ENCODE peak calls at places on chromosomes 4 and X, in four cellular contexts. E is fibroblast of mammary gland, D is RWPE1, P is ovary. O is an unnamed sample.

GRCh38 chrX:147550217-147550616 is 361.5 kb upstream of the FMR1 start:
- DNase-seq in E (no peak), D (no peak), P (no peak), O (no peak)

GRCh38 chr4:52001616-52002015 is 18.5 kb downstream of the LRRC66 start:
- DNase-seq in E (peak; percentile 12), D (peak; percentile 64), P (no peak), O (no peak)

GRCh38 chrX:118652717-118653116 is 74.7 kb upstream of the IL13RA1 start:
- DNase-seq in E (peak; percentile 83), D (no peak), P (no peak), O (no peak)

GRCh38 chrX:152428089-152428488 is 23.0 kb downstream of the GABRA3 start:
- DNase-seq in E (no peak), D (no peak), P (no peak), O (no peak)

GRCh38 chrX:42432552-42432951 is 345.4 kb downstream of the PPP1R2C start:
- DNase-seq in E (no peak), D (no peak), P (no peak), O (no peak)

GRCh38 chrX:23782863-23783568 is at the start of gene SAT1:
- DNase-seq in E (peak; percentile 90), D (peak; percentile 82), P (peak; percentile 95), O (peak; percentile 92)

GRCh38 chrX:45749375-45749774 is 548.7 kb upstream of the DIPK2B start:
- DNase-seq in E (peak; percentile 45), D (no peak), P (peak; percentile 24), O (no peak)

GRCh38 chr4:40916880-40917279 is 167.1 kb downstream of the NSUN7 start:
- DNase-seq in E (peak; percentile 57), D (no peak), P (peak; percentile 35), O (no peak)

GRCh38 chr4:140703463-140703862 is 52.7 kb downstream of the TBC1D9 start:
- DNase-seq in E (peak; percentile 41), D (no peak), P (no peak), O (no peak)

GRCh38 chrX:106247162-106247561 is 79.1 kb downstream of the PWWP3B start:
- DNase-seq in E (peak; percentile 58), D (no peak), P (no peak), O (no peak)

GRCh38 chr4:87399954-87400353 is 9.0 kb upstream of the HSD17B11 start:
- DNase-seq in E (no peak), D (no peak), P (no peak), O (no peak)

GRCh38 chrX:13081385-13082285 is 37.2 kb upstream of the FAM9C start:
- DNase-seq in E (no peak), D (no peak), P (no peak), O (no peak)

GRCh38 chrX:150012647-150013046 is 74.4 kb upstream of the EOLA2 start:
- DNase-seq in E (no peak), D (no peak), P (no peak), O (no peak)

GRCh38 chrX:10769696-10770619 is 149.6 kb upstream of the MID1 start:
- DNase-seq in E (peak; percentile 57), D (no peak), P (peak; percentile 19), O (peak; percentile 26)

GRCh38 chr4:6746721-6747689 is 31.0 kb downstream of the BLOC1S4 start:
- DNase-seq in E (peak; percentile 13), D (no peak), P (no peak), O (no peak)

GRCh38 chrX:104486691-104487090 is 79.3 kb upstream of the IL1RAPL2 start:
- DNase-seq in E (no peak), D (no peak), P (no peak), O (no peak)

DNA sequence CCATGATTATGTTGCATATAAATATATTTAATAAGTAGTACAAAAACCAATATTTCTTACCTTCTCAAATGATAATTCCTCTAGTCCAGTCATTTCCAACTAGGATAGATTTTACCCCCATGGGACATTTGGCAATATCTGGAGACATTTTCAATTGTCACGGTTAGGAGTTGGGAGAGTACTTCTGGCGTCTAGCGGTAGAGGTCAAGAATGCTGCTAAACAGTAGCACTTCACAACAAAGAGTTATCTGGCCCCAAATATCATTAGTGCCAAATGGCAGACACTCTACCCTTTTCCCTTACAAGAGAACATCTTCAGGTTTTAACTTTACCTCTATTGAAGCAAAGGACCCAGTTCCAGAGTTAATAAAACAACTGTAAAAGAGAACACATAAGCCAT is 168.1 kb downstream of the FAT4 start:
- DNase-seq in E (no peak), D (no peak), P (no peak), O (no peak)
- TF ChIP-seq CTCF in E (no peak), D (no peak), P (no peak), O (no peak)

GRCh38 chrX:66698273-66699204 is 59.7 kb upstream of the EDA2R start:
- DNase-seq in E (no peak), D (no peak), P (no peak), O (no peak)
- TF ChIP-seq CTCF in E (no peak), D (no peak), P (no peak), O (no peak)

DNA sequence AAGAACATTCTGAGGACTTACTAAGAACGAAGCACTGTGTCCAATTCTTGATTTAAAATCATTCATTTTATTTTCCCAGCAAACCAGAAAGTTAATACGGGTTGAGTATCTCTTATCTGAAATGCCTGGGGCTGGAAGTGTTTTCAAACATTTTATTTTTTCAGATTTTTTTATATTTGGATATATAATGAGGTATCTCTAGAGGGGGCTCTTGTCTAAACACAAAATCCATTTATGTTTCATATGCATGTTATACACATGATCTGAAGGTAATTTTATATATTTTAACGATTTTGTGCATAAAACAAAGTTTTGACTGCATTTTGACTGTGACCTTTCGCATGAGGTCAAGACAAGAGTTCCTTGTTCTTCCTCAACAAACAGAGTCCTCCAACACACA is 320.9 kb downstream of the ASMT start:
- DNase-seq in E (no peak), D (no peak), P (no peak), O (no peak)
- TF ChIP-seq CTCF in E (no peak), D (no peak), P (no peak), O (no peak)

GRCh38 chrX:100642296-100642695 is 1.7 kb upstream of the SRPX2 start:
- DNase-seq in E (no peak), D (no peak), P (no peak), O (no peak)

GRCh38 chrX:100635040-100635439 is 1.6 kb downstream of the TSPAN6 start:
- DNase-seq in E (no peak), D (no peak), P (no peak), O (no peak)

GRCh38 chrX:100635989-100636320 is 651 bp downstream of the TSPAN6 start:
- DNase-seq in E (no peak), D (no peak), P (no peak), O (no peak)

GRCh38 chrX:100636321-100636991 is at the start of gene TSPAN6:
- DNase-seq in E (peak; percentile 86), D (peak; percentile 79), P (peak; percentile 84), O (peak; percentile 81)
- TF ChIP-seq CTCF in E (peak; percentile 46), D (peak; percentile 42), P (no peak), O (peak; percentile 50)

GRCh38 chr4:138555107-138555506 is 313.0 kb upstream of the SLC7A11 start:
- DNase-seq in E (no peak), D (no peak), P (no peak), O (no peak)
- TF ChIP-seq CTCF in E (no peak), D (no peak), P (no peak), O (no peak)

GRCh38 chrX:18875256-18875878 is 108.5 kb downstream of the PHKA2 start:
- DNase-seq in E (no peak), D (no peak), P (no peak), O (no peak)
- TF ChIP-seq CTCF in E (no peak), D (no peak), P (no peak), O (no peak)

DNA sequence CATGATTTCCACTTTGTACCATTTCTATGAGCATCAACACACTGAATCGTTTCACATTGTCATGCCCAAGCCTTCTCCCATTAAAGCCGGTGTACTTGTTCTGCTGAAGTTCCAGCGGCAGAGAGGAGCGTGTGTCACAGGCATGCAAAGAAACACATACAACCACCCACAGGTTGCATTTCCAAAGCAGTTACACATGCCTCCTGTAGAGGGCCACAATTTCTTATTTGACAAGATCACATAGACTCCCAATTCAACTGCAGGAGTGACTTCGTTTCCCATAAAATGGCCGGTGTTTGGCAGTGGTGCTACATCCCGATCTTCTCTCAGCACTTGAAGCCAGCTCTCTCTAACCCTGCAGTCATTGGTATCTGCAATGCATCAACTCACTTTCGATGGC is 992.6 kb downstream of the NLGN4X start:
- DNase-seq in E (no peak), D (no peak), P (no peak), O (no peak)
- TF ChIP-seq CTCF in E (no peak), D (no peak), P (no peak), O (no peak)

O was measured in uterus.